ENCODE peak calls at places on chromosomes 7 and 10, in ten cellular contexts. Z, M, L, W, H, V, Q, Y, B and O are unnamed samples.

GRCh38 chr7:80848841-80849240 is 70.0 kb downstream of the SEMA3C start:
- DNase-seq in M (no peak), Z (no peak), Y (no peak), V (no peak), W (no peak), L (no peak), H (no peak), Q (no peak), B (no peak), O (no peak)

GRCh38 chr10:59283456-59284082 is 78.8 kb downstream of the FAM13C start:
- DNase-seq in Z (peak), Y (no peak), Q (no peak), V (peak), B (no peak), H (no peak), M (no peak), W (no peak), L (no peak), O (no peak)

GRCh38 chr10:607545-608196 is 81.8 kb downstream of the DIP2C start:
- DNase-seq in W (no peak), V (no peak), Z (no peak), Q (no peak), L (peak), B (no peak), M (no peak), H (no peak), Y (no peak), O (no peak)

GRCh38 chr7:102115181-102115580 is 171.5 kb upstream of the SH2B2 start:
- DNase-seq in B (no peak), Z (no peak), Q (no peak), L (no peak), H (no peak), Y (no peak), V (no peak), W (no peak), M (no peak), O (no peak)

GRCh38 chr7:1848013-1848640 is 178.1 kb downstream of the ELFN1 start:
- DNase-seq in Y (no peak), W (no peak), H (no peak), Z (no peak), B (no peak), L (no peak), Q (peak), M (peak), V (no peak), O (no peak)

GRCh38 chr7:90455163-90456030 is 14.0 kb upstream of the PTTG1IP2 start:
- DNase-seq in Z (peak), H (no peak), L (peak), B (no peak), M (no peak), W (peak), V (peak), Q (no peak), Y (no peak), O (peak)

GRCh38 chr7:157604661-157605381 is 268.0 kb downstream of the DNAJB6 start:
- DNase-seq in Q (peak), W (no peak), Z (no peak), V (no peak), M (no peak), Y (no peak), B (no peak), L (no peak), H (no peak), O (no peak)

GRCh38 chr10:97154789-97155188 is 31.0 kb downstream of the SLIT1 start:
- DNase-seq in Y (no peak), H (no peak), L (no peak), Z (no peak), B (no peak), V (no peak), W (no peak), Q (no peak), M (no peak), O (no peak)

GRCh38 chr7:44377681-44378421 is 52.5 kb upstream of the CAMK2B start:
- DNase-seq in Y (no peak), M (no peak), W (peak), L (no peak), H (no peak), Q (no peak), Z (no peak), V (no peak), B (no peak), O (peak)